ENCODE peak calls at places on chromosomes 6 and 20, in eight cellular contexts. N is neural progenitor cell, L is HepG2, C is astrocyte, K is GM23338, X is hepatocyte, W is trophoblast cell, O is K562. M is an unnamed sample. For H3K79me2, the result is how much of the 10 kb centered on the place peaks cover.

GRCh38 chr6:47669684-47670515 is 28.5 kb upstream of the ADGRF4 start:
- DNase-seq in N (peak), L (no peak), C (peak), K (peak), X (peak), W (no peak), O (no peak), M (no peak)

GRCh38 chr6:74931567-74931966 is 274.3 kb downstream of the COL12A1 start:
- DNase-seq in N (no peak), L (no peak), C (peak), K (no peak), X (no peak), W (peak), O (no peak), M (no peak)

GRCh38 chr6:37373822-37374514 is 20.2 kb downstream of the RNF8 start:
- DNase-seq in N (no peak), L (no peak), C (no peak), K (no peak), X (no peak), W (no peak), O (no peak), M (no peak)

GRCh38 chr6:104648347-104648746 is 211.4 kb downstream of the HACE1 start:
- DNase-seq in N (no peak), L (no peak), C (no peak), K (no peak), X (no peak), W (no peak), O (no peak), M (no peak)

GRCh38 chr20:45347936-45348809 is at the start of gene SDC4:
- DNase-seq in N (peak), L (no peak), C (peak), K (peak), X (peak), W (peak), O (peak), M (peak)

GRCh38 chr20:52941803-52942202 is 30.4 kb upstream of the TSHZ2 start:
- DNase-seq in N (no peak), L (no peak), C (no peak), K (no peak), X (no peak), W (no peak), O (no peak), M (no peak)

GRCh38 chr6:106975699-106976032 is 1.1 kb upstream of the CD24 start:
- DNase-seq in N (peak), L (no peak), C (peak), K (peak), X (no peak), W (no peak), O (no peak), M (no peak)

GRCh38 chr6:6875818-6876470 is 231.8 kb upstream of the RREB1 start:
- DNase-seq in N (no peak), L (no peak), C (peak), K (no peak), X (peak), W (peak), O (no peak), M (peak)

GRCh38 chr6:150025201-150025917 is at the start of gene RAET1L:
- DNase-seq in N (no peak), L (no peak), C (peak), K (peak), X (peak), W (peak), O (no peak), M (peak)

DNA sequence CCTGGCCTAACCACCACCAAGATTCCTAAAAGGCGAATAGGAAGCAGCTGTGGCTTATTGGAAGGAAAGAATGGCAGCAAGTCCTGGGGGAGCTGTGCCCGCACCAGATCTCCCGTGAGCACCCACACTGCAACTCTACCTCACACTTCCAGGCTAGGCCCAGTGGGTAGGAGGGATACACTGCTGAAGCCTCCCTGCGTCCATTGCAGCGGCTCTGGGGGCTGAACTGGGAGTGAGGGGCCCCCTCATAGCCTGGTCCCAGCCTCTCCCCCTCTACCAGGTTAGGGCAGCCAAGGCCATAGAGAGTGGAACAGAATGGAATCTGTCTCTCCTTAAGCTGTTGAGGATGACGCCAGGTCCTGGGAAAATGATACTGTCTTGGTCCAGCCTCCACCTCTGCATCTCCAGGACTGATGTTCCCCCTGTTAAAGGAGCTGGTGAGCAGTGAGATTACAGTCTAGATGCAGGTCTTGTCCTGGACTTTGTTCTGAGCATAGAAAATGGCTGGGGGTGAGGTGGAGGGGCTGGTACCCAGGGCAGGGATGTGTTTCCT is 11.3 kb downstream of the CNPY3 start:
- DNase-seq in N (no peak), L (no peak), C (no peak), K (no peak), X (no peak), W (no peak), O (no peak), M (no peak)
- H3K4me3 ChIP-seq in N (no peak), L (no peak), C (no peak), K (no peak), X (no peak), W (no peak), O (no peak), M (no peak)

DNA sequence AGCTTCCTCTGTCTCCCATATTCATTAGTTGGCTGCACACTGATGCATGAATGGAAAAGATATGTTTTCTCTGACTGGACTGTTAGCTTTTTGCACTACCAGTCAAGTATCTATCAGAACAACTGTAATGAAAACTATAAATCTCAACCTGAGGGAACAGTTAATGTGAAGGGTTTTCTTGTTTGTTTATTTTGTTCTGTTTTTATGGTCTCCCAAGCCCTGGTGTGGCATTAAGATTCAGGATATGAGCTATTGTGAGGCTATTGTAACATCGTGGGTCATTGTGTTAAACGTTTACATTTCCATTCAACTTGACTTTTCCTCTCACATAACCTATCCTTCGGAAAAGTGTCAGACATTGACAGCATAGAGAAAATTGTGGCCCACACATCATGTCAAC is 102.4 kb upstream of the FAM8A1 start:
- DNase-seq in N (no peak), L (no peak), C (no peak), K (no peak), X (no peak), W (no peak), O (no peak), M (no peak)
- H2AFZ ChIP-seq in N (no peak), L (no peak), C (no peak), K (no peak), X (no peak), W (no peak), O (no peak), M (no peak)

GRCh38 chr6:3299221-3299620 is 40.5 kb downstream of the PSMG4 start:
- DNase-seq in N (no peak), L (no peak), C (no peak), K (no peak), X (no peak), W (no peak), O (no peak), M (no peak)

GRCh38 chr6:3296113-3296512 is 37.4 kb downstream of the PSMG4 start:
- DNase-seq in N (no peak), L (no peak), C (no peak), K (no peak), X (no peak), W (no peak), O (no peak), M (no peak)

GRCh38 chr6:3294921-3295871 is 36.4 kb downstream of the PSMG4 start:
- DNase-seq in N (peak), L (peak), C (no peak), K (peak), X (peak), W (no peak), O (no peak), M (no peak)

GRCh38 chr6:3296537-3297453 is 38.0 kb downstream of the PSMG4 start:
- DNase-seq in N (no peak), L (no peak), C (no peak), K (no peak), X (no peak), W (no peak), O (no peak), M (no peak)

DNA sequence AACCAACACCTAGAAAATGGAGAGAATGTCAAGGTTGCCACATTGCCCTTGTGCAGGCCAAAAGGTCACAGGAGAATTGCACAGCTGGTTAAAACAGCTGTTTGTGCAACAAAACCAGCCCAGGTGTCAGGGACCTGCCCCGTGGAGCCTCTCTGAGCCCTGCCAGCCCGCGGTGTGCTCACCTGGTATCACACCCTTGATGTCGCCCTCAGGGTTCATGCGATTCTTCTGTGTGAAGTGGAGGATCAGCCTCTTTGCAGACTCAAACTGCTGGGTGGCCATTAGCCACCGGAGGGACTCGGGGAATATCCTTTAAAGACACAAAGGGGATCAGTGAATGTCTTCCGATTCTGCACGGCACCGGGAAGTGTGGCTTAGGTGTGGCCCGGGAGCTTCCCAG is 39.2 kb downstream of the PSMG4 start:
- DNase-seq in N (no peak), L (no peak), C (no peak), K (no peak), X (no peak), W (no peak), O (no peak), M (no peak)
- H3K79me2 ChIP-seq in N (under half), L (under half), C (under half), K (under half), X (under half), W (under half), O (under half), M (under half)

GRCh38 chr6:39870950-39871349 is 63.3 kb downstream of the MOCS1 start:
- DNase-seq in N (no peak), L (no peak), C (no peak), K (peak), X (no peak), W (no peak), O (no peak), M (no peak)
- H3K4me3 ChIP-seq in N (no peak), L (no peak), C (no peak), K (no peak), X (no peak), W (no peak), O (no peak), M (no peak)

GRCh38 chr6:157148391-157149323 is 174.7 kb downstream of the TMEM242 start:
- DNase-seq in N (no peak), L (no peak), C (peak), K (no peak), X (no peak), W (peak), O (no peak), M (peak)

GRCh38 chr6:157143171-157143884 is 180.0 kb downstream of the TMEM242 start:
- DNase-seq in N (peak), L (no peak), C (peak), K (no peak), X (no peak), W (no peak), O (no peak), M (no peak)

GRCh38 chr6:157145656-157146285 is 177.5 kb downstream of the TMEM242 start:
- DNase-seq in N (no peak), L (no peak), C (no peak), K (no peak), X (peak), W (no peak), O (no peak), M (no peak)

GRCh38 chr6:157144861-157145260 is 178.5 kb downstream of the TMEM242 start:
- DNase-seq in N (no peak), L (no peak), C (no peak), K (no peak), X (no peak), W (no peak), O (no peak), M (no peak)

GRCh38 chr6:157143885-157144795 is 179.2 kb downstream of the TMEM242 start:
- DNase-seq in N (peak), L (no peak), C (peak), K (peak), X (no peak), W (no peak), O (no peak), M (no peak)
- H2AFZ ChIP-seq in N (no peak), L (no peak), C (no peak), K (no peak), X (no peak), W (no peak), O (no peak), M (no peak)

DNA sequence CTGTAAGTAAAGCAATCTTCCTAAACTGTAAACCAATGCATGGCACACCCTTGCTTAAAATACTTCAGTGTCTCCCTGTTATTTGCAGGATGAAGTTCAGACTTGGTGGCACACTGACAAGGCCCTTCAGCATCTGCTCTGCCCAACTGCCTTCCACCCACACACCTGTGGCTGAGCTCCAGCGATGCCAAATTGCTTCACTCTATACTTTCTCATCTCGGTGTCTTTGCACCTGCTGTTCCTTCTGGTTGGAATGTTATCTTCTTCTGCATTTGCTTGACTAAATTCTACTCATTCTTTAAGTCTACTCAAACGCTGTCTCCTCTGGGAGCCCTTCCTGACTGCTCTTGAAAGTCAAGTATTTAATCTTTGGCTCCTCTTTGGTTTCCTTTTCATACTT is 100.1 kb upstream of the SUPT3H start:
- DNase-seq in N (no peak), L (no peak), C (no peak), K (no peak), X (no peak), W (peak), O (no peak), M (no peak)
- H3K79me2 ChIP-seq in N (under half), L (under half), C (half or more), K (under half), X (under half), W (under half), O (under half), M (under half)

GRCh38 chr6:57305754-57306153 is 11.7 kb upstream of the PRIM2 start:
- DNase-seq in N (no peak), L (no peak), C (peak), K (no peak), X (no peak), W (no peak), O (no peak), M (no peak)

GRCh38 chr6:57305112-57305511 is 12.3 kb upstream of the PRIM2 start:
- DNase-seq in N (no peak), L (no peak), C (no peak), K (no peak), X (no peak), W (no peak), O (no peak), M (no peak)

GRCh38 chr6:57310817-57311157 is 6.6 kb upstream of the PRIM2 start:
- DNase-seq in N (no peak), L (no peak), C (no peak), K (no peak), X (no peak), W (no peak), O (no peak), M (no peak)

GRCh38 chr6:57306273-57306672 is 11.2 kb upstream of the PRIM2 start:
- DNase-seq in N (no peak), L (no peak), C (no peak), K (no peak), X (no peak), W (no peak), O (no peak), M (no peak)

DNA sequence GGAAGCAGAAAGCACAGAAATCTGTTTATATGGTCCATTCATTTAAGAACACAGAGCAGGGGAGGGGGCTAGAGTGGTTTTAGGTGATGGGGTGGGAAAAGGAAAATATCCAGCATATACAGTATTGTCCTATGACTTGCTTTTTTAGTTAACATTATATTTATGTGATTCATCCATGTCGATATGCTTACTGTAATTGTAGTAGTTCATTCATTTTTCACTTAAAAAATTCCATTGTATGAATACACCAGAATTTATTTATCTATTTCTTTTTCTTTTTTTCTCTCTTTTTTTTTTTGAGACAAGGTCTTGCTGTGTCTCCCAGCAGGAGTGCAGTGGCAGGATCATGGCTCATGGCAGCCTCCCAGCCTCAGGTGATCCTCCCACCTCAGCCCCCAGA is 9.6 kb upstream of the PRIM2 start:
- DNase-seq in N (no peak), L (no peak), C (peak), K (no peak), X (no peak), W (no peak), O (no peak), M (no peak)
- H3K4me3 ChIP-seq in N (no peak), L (no peak), C (no peak), K (no peak), X (no peak), W (no peak), O (no peak), M (no peak)

GRCh38 chr20:36441027-36441414 is 100.3 kb upstream of the MYL9 start:
- DNase-seq in N (no peak), L (no peak), C (no peak), K (no peak), X (no peak), W (no peak), O (no peak), M (no peak)
- H2AFZ ChIP-seq in N (no peak), L (no peak), C (no peak), K (no peak), X (no peak), W (no peak), O (no peak), M (no peak)